ENCODE peak calls at places on chromosome 4, in seven cellular contexts. S, T, R, L, A, E and N are unnamed samples.

GRCh38 chr4:73978886-73979285 is 2.9 kb downstream of the PF4 start:
- DNase-seq in S (no peak), T (no peak), R (no peak), L (no peak), A (no peak), E (no peak), N (no peak)

GRCh38 chr4:40856836-40857362 is 107.1 kb downstream of the NSUN7 start:
- DNase-seq in S (peak), T (peak), R (peak), L (peak), A (no peak), E (peak), N (peak)

GRCh38 chr4:120718979-120719566 is 203.5 kb downstream of the PRDM5 start:
- DNase-seq in S (peak), T (peak), R (no peak), L (no peak), A (no peak), E (peak), N (peak)

GRCh38 chr4:125045311-125045710 is 269.4 kb upstream of the FAT4 start:
- DNase-seq in S (no peak), T (no peak), R (no peak), L (no peak), A (no peak), E (no peak), N (no peak)

GRCh38 chr4:11011249-11011648 is 326.7 kb upstream of the CLNK start:
- DNase-seq in S (no peak), T (no peak), R (no peak), L (no peak), A (no peak), E (no peak), N (no peak)

GRCh38 chr4:38687571-38688011 is 23.6 kb downstream of the KLF3 start:
- DNase-seq in S (no peak), T (no peak), R (no peak), L (no peak), A (no peak), E (no peak), N (no peak)

GRCh38 chr4:13530823-13531608 is 13.3 kb downstream of the NKX3-2 start:
- DNase-seq in S (peak), T (no peak), R (no peak), L (no peak), A (no peak), E (no peak), N (no peak)

GRCh38 chr4:1244081-1244977 is 4.6 kb downstream of the CTBP1 start:
- DNase-seq in S (no peak), T (no peak), R (no peak), L (no peak), A (no peak), E (no peak), N (no peak)

GRCh38 chr4:176475091-176475490 is 155.3 kb downstream of the SPCS3 start:
- DNase-seq in S (no peak), T (no peak), R (no peak), L (no peak), A (no peak), E (no peak), N (no peak)

GRCh38 chr4:53717064-53717549 is 125.8 kb upstream of the LNX1 start:
- DNase-seq in S (no peak), T (no peak), R (no peak), L (no peak), A (no peak), E (no peak), N (no peak)

GRCh38 chr4:84167089-84167488 is 332.0 kb downstream of the NKX6-1 start:
- DNase-seq in S (peak), T (no peak), R (no peak), L (no peak), A (no peak), E (no peak), N (no peak)

GRCh38 chr4:121030711-121031110 is 41.6 kb downstream of the NDNF start:
- DNase-seq in S (no peak), T (no peak), R (no peak), L (no peak), A (no peak), E (no peak), N (no peak)

GRCh38 chr4:25873632-25874129 is 10.9 kb upstream of the SEL1L3 start:
- DNase-seq in S (no peak), T (no peak), R (no peak), L (no peak), A (no peak), E (no peak), N (no peak)

GRCh38 chr4:41744572-41745291 is 3.8 kb downstream of the PHOX2B start:
- DNase-seq in S (peak), T (no peak), R (no peak), L (no peak), A (no peak), E (no peak), N (no peak)

GRCh38 chr4:128775916-128776315 is 33.6 kb upstream of the JADE1 start:
- DNase-seq in S (peak), T (no peak), R (no peak), L (no peak), A (no peak), E (no peak), N (no peak)

GRCh38 chr4:152970102-152970820 is 34.1 kb downstream of the FHDC1 start:
- DNase-seq in S (no peak), T (no peak), R (no peak), L (no peak), A (no peak), E (no peak), N (no peak)

GRCh38 chr4:76175336-76175735 is 27.1 kb upstream of the NUP54 start:
- DNase-seq in S (no peak), T (no peak), R (no peak), L (no peak), A (no peak), E (no peak), N (no peak)

GRCh38 chr4:16043820-16044554 is 39.8 kb downstream of the PROM1 start:
- DNase-seq in S (no peak), T (no peak), R (peak), L (no peak), A (no peak), E (peak), N (no peak)

GRCh38 chr4:20901851-20902250 is 201.6 kb downstream of the PACRGL start:
- DNase-seq in S (no peak), T (no peak), R (no peak), L (no peak), A (no peak), E (no peak), N (no peak)

GRCh38 chr4:16253127-16253960 is 27.1 kb upstream of the TAPT1 start:
- DNase-seq in S (no peak), T (no peak), R (no peak), L (no peak), A (no peak), E (no peak), N (no peak)

GRCh38 chr4:106775636-106776035 is 260.5 kb downstream of the DKK2 start:
- DNase-seq in S (no peak), T (no peak), R (no peak), L (no peak), A (no peak), E (no peak), N (no peak)

GRCh38 chr4:54482529-54482961 is 175.2 kb upstream of the KIT start:
- DNase-seq in S (no peak), T (no peak), R (no peak), L (no peak), A (no peak), E (no peak), N (no peak)

GRCh38 chr4:101420661-101421060 is 73.3 kb upstream of the PPP3CA start:
- DNase-seq in S (no peak), T (no peak), R (no peak), L (no peak), A (no peak), E (no peak), N (no peak)

GRCh38 chr4:139777757-139778156 is 112.1 kb downstream of the MGST2 start:
- DNase-seq in S (no peak), T (no peak), R (no peak), L (no peak), A (no peak), E (no peak), N (no peak)

GRCh38 chr4:11455201-11455835 is 26.6 kb upstream of the HS3ST1 start:
- DNase-seq in S (no peak), T (no peak), R (no peak), L (no peak), A (no peak), E (peak), N (no peak)

GRCh38 chr4:81405900-81406401 is 65.8 kb downstream of the RASGEF1B start:
- DNase-seq in S (peak), T (peak), R (peak), L (no peak), A (peak), E (peak), N (peak)

GRCh38 chr4:173505924-173506779 is 23.9 kb downstream of the HAND2 start:
- DNase-seq in S (peak), T (peak), R (no peak), L (no peak), A (no peak), E (peak), N (peak)

GRCh38 chr4:149896428-149896827 is 80.8 kb upstream of the IQCM start:
- DNase-seq in S (peak), T (no peak), R (no peak), L (no peak), A (no peak), E (peak), N (peak)

GRCh38 chr4:54525602-54526001 is 132.2 kb upstream of the KIT start:
- DNase-seq in S (no peak), T (no peak), R (no peak), L (no peak), A (no peak), E (no peak), N (no peak)

GRCh38 chr4:158826882-158827281 is 58.1 kb downstream of the FNIP2 start:
- DNase-seq in S (no peak), T (no peak), R (peak), L (no peak), A (no peak), E (no peak), N (no peak)

GRCh38 chr4:183532823-183533222 is 28.0 kb downstream of the ING2 start:
- DNase-seq in S (no peak), T (no peak), R (no peak), L (no peak), A (no peak), E (no peak), N (no peak)

GRCh38 chr4:94032754-94033153 is 174.9 kb upstream of the SMARCAD1 start:
- DNase-seq in S (peak), T (no peak), R (no peak), L (no peak), A (no peak), E (no peak), N (no peak)